ENCODE peak calls at places on chromosomes 5 and 9, in six cellular contexts. G, P, T, M, H and E are unnamed samples.
A peak's percentile ranks its signal among the peaks of the same experiment; 100 is the strongest.

GRCh38 chr5:43851741-43852140 is 248.8 kb downstream of the NNT start:
- DNase-seq in M (no peak), G (no peak), H (no peak), T (no peak), P (no peak), E (no peak)

GRCh38 chr5:115351356-115352195 is 55.1 kb upstream of the CCDC112 start:
- DNase-seq in T (no peak), P (no peak), H (no peak), G (no peak), M (no peak), E (no peak)

GRCh38 chr5:163269624-163270023 is 167.8 kb upstream of the CCNG1 start:
- DNase-seq in G (no peak), T (peak; percentile 6), M (no peak), H (no peak), P (no peak), E (no peak)

GRCh38 chr5:131305906-131306305 is 42.1 kb downstream of the CDC42SE2 start:
- DNase-seq in M (no peak), H (no peak), G (no peak), T (peak; percentile 12), P (no peak), E (no peak)

GRCh38 chr9:75149841-75150241 is 61.5 kb downstream of the OSTF1 start:
- DNase-seq in M (no peak), P (no peak), G (no peak), T (no peak), H (no peak), E (no peak)

GRCh38 chr5:142080248-142080647 is 28.3 kb upstream of the NDFIP1 start:
- DNase-seq in M (no peak), G (no peak), T (no peak), H (no peak), P (no peak), E (no peak)

GRCh38 chr5:127089206-127089605 is 15.9 kb upstream of the C5orf63 start:
- DNase-seq in H (no peak), T (no peak), G (no peak), M (no peak), P (no peak), E (no peak)

GRCh38 chr5:169350016-169350415 is 49.1 kb upstream of the SLIT3 start:
- DNase-seq in G (no peak), T (no peak), P (no peak), M (no peak), H (no peak), E (no peak)

GRCh38 chr5:157566902-157567489 is 8.6 kb downstream of the ADAM19 start:
- DNase-seq in M (no peak), T (no peak), P (no peak), H (no peak), G (no peak), E (no peak)

GRCh38 chr5:139848508-139849100 is 53.0 kb downstream of the PSD2 start:
- DNase-seq in H (no peak), M (no peak), T (no peak), G (no peak), P (peak; percentile 74), E (no peak)

GRCh38 chr5:33309076-33309475 is 131.7 kb upstream of the TARS1 start:
- DNase-seq in H (no peak), T (no peak), P (no peak), M (no peak), G (no peak), E (no peak)

GRCh38 chr5:65721050-65721774 is 697 bp downstream of the SGTB start:
- DNase-seq in P (no peak), T (peak; percentile 63), H (no peak), G (no peak), M (peak; percentile 72), E (no peak)

GRCh38 chr9:129335456-129336129 is 157.5 kb upstream of the IER5L start:
- DNase-seq in P (no peak), G (no peak), H (no peak), M (no peak), T (no peak), E (no peak)

GRCh38 chr5:77218263-77218662 is 7.8 kb downstream of the PDE8B start:
- DNase-seq in G (no peak), T (peak; percentile 3), P (no peak), M (peak; percentile 47), H (no peak), E (no peak)

GRCh38 chr9:83355729-83356128 is 182.5 kb downstream of the FRMD3 start:
- DNase-seq in T (no peak), M (peak; percentile 78), G (no peak), H (no peak), P (no peak), E (no peak)

GRCh38 chr9:125755340-125755739 is 8.2 kb downstream of the PBX3 start:
- DNase-seq in G (no peak), P (no peak), H (no peak), M (peak; percentile 28), T (no peak), E (no peak)

GRCh38 chr9:89187950-89188349 is 9.3 kb upstream of the SHC3 start:
- DNase-seq in G (no peak), H (no peak), T (no peak), P (no peak), M (no peak), E (no peak)

GRCh38 chr5:98993512-98993911 is 64.7 kb upstream of the CHD1 start:
- DNase-seq in T (peak; percentile 18), M (no peak), P (no peak), G (no peak), H (no peak), E (no peak)

GRCh38 chr5:35853652-35854051 is 3.0 kb upstream of the IL7R start:
- DNase-seq in M (no peak), P (no peak), H (no peak), T (no peak), G (no peak), E (no peak)

GRCh38 chr9:134325813-134326753 is at the start of gene RXRA:
- DNase-seq in P (peak; percentile 66), T (peak; percentile 86), G (no peak), H (no peak), M (peak; percentile 97), E (no peak)

GRCh38 chr9:71048271-71048670 is 73.2 kb downstream of the TRPM3 start:
- DNase-seq in P (no peak), G (no peak), H (no peak), T (no peak), M (no peak), E (no peak)

GRCh38 chr9:135533093-135533492 is 11.9 kb downstream of the LCN1 start:
- DNase-seq in M (no peak), G (no peak), P (peak; percentile 19), H (no peak), T (no peak), E (no peak)

GRCh38 chr5:39668980-39669379 is 244.2 kb upstream of the DAB2 start:
- DNase-seq in T (peak; percentile 27), G (no peak), H (no peak), M (peak; percentile 17), P (no peak), E (no peak)

GRCh38 chr5:113152053-113152452 is 175.5 kb downstream of the DCP2 start:
- DNase-seq in P (no peak), T (no peak), M (no peak), H (no peak), G (no peak), E (no peak)

GRCh38 chr5:150672237-150672883 is 11.3 kb downstream of the MYOZ3 start:
- DNase-seq in P (peak; percentile 84), M (peak; percentile 83), H (no peak), T (no peak), G (no peak), E (no peak)

GRCh38 chr5:153513171-153513570 is 22.7 kb downstream of the GRIA1 start:
- DNase-seq in P (no peak), M (no peak), G (no peak), T (no peak), H (no peak), E (no peak)

GRCh38 chr5:35066260-35066795 is 18.6 kb upstream of the AGXT2 start:
- DNase-seq in T (no peak), M (no peak), G (no peak), H (no peak), P (no peak), E (no peak)

GRCh38 chr5:72130342-72130741 is 23.1 kb downstream of the MAP1B start:
- DNase-seq in G (no peak), T (no peak), P (no peak), M (no peak), H (no peak), E (no peak)

GRCh38 chr5:121285861-121286527 is 565.7 kb upstream of the FTMT start:
- DNase-seq in H (no peak), M (no peak), P (no peak), T (no peak), G (no peak), E (no peak)

DNA sequence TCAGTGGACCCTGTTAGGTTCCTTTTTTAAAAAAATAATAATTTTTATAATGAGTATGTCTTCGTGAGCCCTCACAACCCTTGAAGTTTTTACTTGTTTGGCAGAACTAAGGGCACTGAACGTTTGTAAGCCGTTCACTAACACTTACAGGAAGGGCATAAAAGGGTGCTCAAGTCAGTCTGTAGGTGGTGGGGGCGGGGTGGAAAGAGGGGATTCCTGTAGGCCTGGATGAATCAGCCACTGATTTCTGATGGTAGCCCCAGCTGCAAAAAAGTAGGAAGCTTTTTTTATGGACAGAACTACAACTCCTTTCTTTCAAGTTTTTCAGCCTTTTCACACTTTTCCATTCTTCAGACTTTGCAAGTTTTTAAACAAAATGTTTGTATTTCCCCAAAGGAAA is 35.8 kb downstream of the PIK3R1 start:
- DNase-seq in T (no peak), M (no peak), G (no peak), H (no peak), P (no peak), E (no peak)
- TF ChIP-seq SIN3A in T (no peak), M (no peak), G (no peak), H (no peak), P (no peak), E (no peak)

GRCh38 chr5:172334196-172334595 is 50.6 kb upstream of the UBTD2 start:
- DNase-seq in G (no peak), M (no peak), T (peak; percentile 27), P (peak; percentile 64), H (no peak), E (no peak)
- TF ChIP-seq CTCF in G (peak; percentile 44), M (no peak), T (peak; percentile 28), P (peak; percentile 75), H (peak; percentile 9), E (no peak)

GRCh38 chr9:122332083-122332482 is 38.7 kb upstream of the PTGS1 start:
- DNase-seq in T (peak; percentile 85), M (peak; percentile 56), P (no peak), G (no peak), H (no peak), E (no peak)
- TF ChIP-seq POLR2AphosphoS5 in T (peak; percentile 73), M (no peak), P (no peak), G (no peak), H (no peak), E (no peak)

GRCh38 chr5:179122411-179123108 is 62.4 kb downstream of the ZNF354C start:
- DNase-seq in G (no peak), T (no peak), H (no peak), M (no peak), P (peak; percentile 22), E (no peak)

GRCh38 chr5:179124853-179125788 is 64.9 kb downstream of the ZNF354C start:
- DNase-seq in P (no peak), M (no peak), T (no peak), H (no peak), G (no peak), E (no peak)

GRCh38 chr5:179124329-179124852 is 64.2 kb downstream of the ZNF354C start:
- DNase-seq in H (no peak), G (no peak), T (no peak), P (no peak), M (no peak), E (no peak)

GRCh38 chr5:179123109-179123426 is 62.9 kb downstream of the ZNF354C start:
- DNase-seq in G (no peak), H (no peak), P (peak; percentile 17), M (no peak), T (no peak), E (no peak)

GRCh38 chr5:179123491-179124328 is 63.5 kb downstream of the ZNF354C start:
- DNase-seq in M (no peak), H (no peak), P (peak; percentile 13), G (no peak), T (no peak), E (no peak)
- TF ChIP-seq SIN3A in M (no peak), H (no peak), P (no peak), G (no peak), T (no peak), E (no peak)